ENCODE peak calls at places on chromosomes 7 and 10, in ten cellular contexts. One of them, this sample, is unnamed.

GRCh38 chr7:30835396-30835915 is 64.2 kb downstream of the MINDY4 start:
- DNase-seq in T-helper 2 cell: no peak
- DNase-seq in COLO829: no peak
- DNase-seq in DMS153: no peak
- DNase-seq in AG04450: no peak
- DNase-seq in endothelial cell of umbilical vein: no peak
- DNase-seq in fibroblast of gingiva: no peak
- DNase-seq in activated effector memory CD4-positive, alpha-beta T cell treated with anti-CD3 and anti-CD28 coated beads, Interleukin-2, amount 50 U/mL, for 16 hours: no peak
- DNase-seq in tibial nerve: no peak
- DNase-seq in erythroblast: no peak
- DNase-seq in this sample: no peak

GRCh38 chr10:32169556-32169955 is 113.3 kb upstream of the KIF5B start:
- DNase-seq in endothelial cell of umbilical vein: peak
- DNase-seq in T-helper 2 cell: no peak
- DNase-seq in activated effector memory CD4-positive, alpha-beta T cell treated with anti-CD3 and anti-CD28 coated beads, Interleukin-2, amount 50 U/mL, for 16 hours: no peak
- DNase-seq in fibroblast of gingiva: no peak
- DNase-seq in DMS153: no peak
- DNase-seq in tibial nerve: no peak
- DNase-seq in AG04450: no peak
- DNase-seq in COLO829: no peak
- DNase-seq in erythroblast: no peak
- DNase-seq in this sample: no peak

GRCh38 chr7:44735403-44736165 is 13.1 kb upstream of the ZMIZ2 start:
- DNase-seq in DMS153: no peak
- DNase-seq in activated effector memory CD4-positive, alpha-beta T cell treated with anti-CD3 and anti-CD28 coated beads, Interleukin-2, amount 50 U/mL, for 16 hours: no peak
- DNase-seq in T-helper 2 cell: no peak
- DNase-seq in AG04450: peak
- DNase-seq in endothelial cell of umbilical vein: peak
- DNase-seq in tibial nerve: no peak
- DNase-seq in erythroblast: no peak
- DNase-seq in fibroblast of gingiva: peak
- DNase-seq in COLO829: peak
- DNase-seq in this sample: no peak

GRCh38 chr7:81990395-81990794 is 220.5 kb upstream of the HGF start:
- DNase-seq in DMS153: no peak
- DNase-seq in COLO829: no peak
- DNase-seq in activated effector memory CD4-positive, alpha-beta T cell treated with anti-CD3 and anti-CD28 coated beads, Interleukin-2, amount 50 U/mL, for 16 hours: no peak
- DNase-seq in AG04450: no peak
- DNase-seq in endothelial cell of umbilical vein: peak
- DNase-seq in T-helper 2 cell: no peak
- DNase-seq in tibial nerve: no peak
- DNase-seq in fibroblast of gingiva: peak
- DNase-seq in erythroblast: no peak
- DNase-seq in this sample: no peak

GRCh38 chr7:149564340-149565095 is 66.9 kb upstream of the ZNF746 start:
- DNase-seq in erythroblast: peak
- DNase-seq in DMS153: no peak
- DNase-seq in COLO829: no peak
- DNase-seq in AG04450: no peak
- DNase-seq in endothelial cell of umbilical vein: no peak
- DNase-seq in tibial nerve: no peak
- DNase-seq in activated effector memory CD4-positive, alpha-beta T cell treated with anti-CD3 and anti-CD28 coated beads, Interleukin-2, amount 50 U/mL, for 16 hours: no peak
- DNase-seq in T-helper 2 cell: no peak
- DNase-seq in fibroblast of gingiva: no peak
- DNase-seq in this sample: no peak

GRCh38 chr7:40469481-40469880 is 334.7 kb downstream of the SUGCT start:
- DNase-seq in endothelial cell of umbilical vein: no peak
- DNase-seq in DMS153: no peak
- DNase-seq in fibroblast of gingiva: peak
- DNase-seq in erythroblast: no peak
- DNase-seq in AG04450: peak
- DNase-seq in COLO829: peak
- DNase-seq in activated effector memory CD4-positive, alpha-beta T cell treated with anti-CD3 and anti-CD28 coated beads, Interleukin-2, amount 50 U/mL, for 16 hours: no peak
- DNase-seq in tibial nerve: no peak
- DNase-seq in T-helper 2 cell: no peak
- DNase-seq in this sample: no peak

GRCh38 chr7:31948041-31948440 is 122.2 kb downstream of the PDE1C start:
- DNase-seq in AG04450: peak
- DNase-seq in erythroblast: no peak
- DNase-seq in activated effector memory CD4-positive, alpha-beta T cell treated with anti-CD3 and anti-CD28 coated beads, Interleukin-2, amount 50 U/mL, for 16 hours: no peak
- DNase-seq in DMS153: no peak
- DNase-seq in T-helper 2 cell: no peak
- DNase-seq in fibroblast of gingiva: peak
- DNase-seq in tibial nerve: no peak
- DNase-seq in COLO829: no peak
- DNase-seq in endothelial cell of umbilical vein: no peak
- DNase-seq in this sample: no peak

GRCh38 chr7:29527709-29528108 is 35.9 kb upstream of the PRR15 start:
- DNase-seq in fibroblast of gingiva: no peak
- DNase-seq in T-helper 2 cell: no peak
- DNase-seq in tibial nerve: no peak
- DNase-seq in COLO829: no peak
- DNase-seq in activated effector memory CD4-positive, alpha-beta T cell treated with anti-CD3 and anti-CD28 coated beads, Interleukin-2, amount 50 U/mL, for 16 hours: no peak
- DNase-seq in erythroblast: no peak
- DNase-seq in endothelial cell of umbilical vein: no peak
- DNase-seq in DMS153: no peak
- DNase-seq in AG04450: no peak
- DNase-seq in this sample: no peak

GRCh38 chr10:121830101-121830500 is 97.7 kb downstream of the ATE1 start:
- DNase-seq in tibial nerve: no peak
- DNase-seq in DMS153: no peak
- DNase-seq in endothelial cell of umbilical vein: no peak
- DNase-seq in T-helper 2 cell: no peak
- DNase-seq in fibroblast of gingiva: no peak
- DNase-seq in AG04450: no peak
- DNase-seq in activated effector memory CD4-positive, alpha-beta T cell treated with anti-CD3 and anti-CD28 coated beads, Interleukin-2, amount 50 U/mL, for 16 hours: no peak
- DNase-seq in erythroblast: no peak
- DNase-seq in COLO829: no peak
- DNase-seq in this sample: no peak

GRCh38 chr10:127354255-127354654 is 157.9 kb upstream of the INSYN2A start:
- DNase-seq in COLO829: no peak
- DNase-seq in erythroblast: no peak
- DNase-seq in activated effector memory CD4-positive, alpha-beta T cell treated with anti-CD3 and anti-CD28 coated beads, Interleukin-2, amount 50 U/mL, for 16 hours: no peak
- DNase-seq in DMS153: no peak
- DNase-seq in endothelial cell of umbilical vein: no peak
- DNase-seq in fibroblast of gingiva: no peak
- DNase-seq in tibial nerve: no peak
- DNase-seq in AG04450: no peak
- DNase-seq in T-helper 2 cell: no peak
- DNase-seq in this sample: no peak

GRCh38 chr7:111362660-111363059 is 199.6 kb downstream of the IMMP2L start:
- DNase-seq in fibroblast of gingiva: peak
- DNase-seq in endothelial cell of umbilical vein: no peak
- DNase-seq in activated effector memory CD4-positive, alpha-beta T cell treated with anti-CD3 and anti-CD28 coated beads, Interleukin-2, amount 50 U/mL, for 16 hours: no peak
- DNase-seq in T-helper 2 cell: no peak
- DNase-seq in erythroblast: no peak
- DNase-seq in DMS153: no peak
- DNase-seq in tibial nerve: no peak
- DNase-seq in COLO829: no peak
- DNase-seq in AG04450: no peak
- DNase-seq in this sample: no peak

GRCh38 chr10:62046522-62047239 is 145.2 kb downstream of the ARID5B start:
- DNase-seq in T-helper 2 cell: no peak
- DNase-seq in activated effector memory CD4-positive, alpha-beta T cell treated with anti-CD3 and anti-CD28 coated beads, Interleukin-2, amount 50 U/mL, for 16 hours: peak
- DNase-seq in DMS153: no peak
- DNase-seq in AG04450: no peak
- DNase-seq in COLO829: no peak
- DNase-seq in tibial nerve: no peak
- DNase-seq in erythroblast: peak
- DNase-seq in fibroblast of gingiva: peak
- DNase-seq in endothelial cell of umbilical vein: peak
- DNase-seq in this sample: no peak

GRCh38 chr10:12050528-12050927 is 7.9 kb upstream of the UPF2 start:
- DNase-seq in AG04450: no peak
- DNase-seq in COLO829: no peak
- DNase-seq in endothelial cell of umbilical vein: no peak
- DNase-seq in erythroblast: no peak
- DNase-seq in fibroblast of gingiva: no peak
- DNase-seq in T-helper 2 cell: no peak
- DNase-seq in activated effector memory CD4-positive, alpha-beta T cell treated with anti-CD3 and anti-CD28 coated beads, Interleukin-2, amount 50 U/mL, for 16 hours: no peak
- DNase-seq in tibial nerve: no peak
- DNase-seq in DMS153: no peak
- DNase-seq in this sample: no peak

GRCh38 chr7:24591152-24591551 is 17.9 kb downstream of the PALS2 start:
- DNase-seq in DMS153: no peak
- DNase-seq in fibroblast of gingiva: no peak
- DNase-seq in COLO829: no peak
- DNase-seq in erythroblast: no peak
- DNase-seq in endothelial cell of umbilical vein: no peak
- DNase-seq in T-helper 2 cell: no peak
- DNase-seq in activated effector memory CD4-positive, alpha-beta T cell treated with anti-CD3 and anti-CD28 coated beads, Interleukin-2, amount 50 U/mL, for 16 hours: no peak
- DNase-seq in AG04450: no peak
- DNase-seq in tibial nerve: no peak
- DNase-seq in this sample: no peak

GRCh38 chr10:61819208-61819607 is 82.3 kb upstream of the ARID5B start:
- DNase-seq in endothelial cell of umbilical vein: no peak
- DNase-seq in T-helper 2 cell: no peak
- DNase-seq in fibroblast of gingiva: no peak
- DNase-seq in erythroblast: peak
- DNase-seq in tibial nerve: no peak
- DNase-seq in DMS153: no peak
- DNase-seq in AG04450: no peak
- DNase-seq in COLO829: no peak
- DNase-seq in activated effector memory CD4-positive, alpha-beta T cell treated with anti-CD3 and anti-CD28 coated beads, Interleukin-2, amount 50 U/mL, for 16 hours: no peak
- DNase-seq in this sample: no peak

GRCh38 chr7:116801092-116801710 is 61.2 kb upstream of the CAPZA2 start:
- DNase-seq in COLO829: no peak
- DNase-seq in tibial nerve: no peak
- DNase-seq in fibroblast of gingiva: peak
- DNase-seq in erythroblast: no peak
- DNase-seq in endothelial cell of umbilical vein: peak
- DNase-seq in activated effector memory CD4-positive, alpha-beta T cell treated with anti-CD3 and anti-CD28 coated beads, Interleukin-2, amount 50 U/mL, for 16 hours: no peak
- DNase-seq in DMS153: no peak
- DNase-seq in AG04450: no peak
- DNase-seq in T-helper 2 cell: no peak
- DNase-seq in this sample: no peak

GRCh38 chr7:5375925-5376324 is 47.7 kb downstream of the TNRC18 start:
- DNase-seq in DMS153: no peak
- DNase-seq in COLO829: no peak
- DNase-seq in activated effector memory CD4-positive, alpha-beta T cell treated with anti-CD3 and anti-CD28 coated beads, Interleukin-2, amount 50 U/mL, for 16 hours: peak
- DNase-seq in endothelial cell of umbilical vein: no peak
- DNase-seq in T-helper 2 cell: no peak
- DNase-seq in erythroblast: no peak
- DNase-seq in fibroblast of gingiva: no peak
- DNase-seq in tibial nerve: no peak
- DNase-seq in AG04450: no peak
- DNase-seq in this sample: no peak

GRCh38 chr10:59536576-59537014 is 173.1 kb downstream of the SLC16A9 start:
- DNase-seq in erythroblast: no peak
- DNase-seq in COLO829: no peak
- DNase-seq in T-helper 2 cell: no peak
- DNase-seq in DMS153: peak
- DNase-seq in endothelial cell of umbilical vein: peak
- DNase-seq in activated effector memory CD4-positive, alpha-beta T cell treated with anti-CD3 and anti-CD28 coated beads, Interleukin-2, amount 50 U/mL, for 16 hours: no peak
- DNase-seq in tibial nerve: no peak
- DNase-seq in AG04450: peak
- DNase-seq in fibroblast of gingiva: peak
- DNase-seq in this sample: no peak

GRCh38 chr10:119362122-119362521 is 154.8 kb downstream of the GRK5 start:
- DNase-seq in fibroblast of gingiva: no peak
- DNase-seq in endothelial cell of umbilical vein: no peak
- DNase-seq in tibial nerve: no peak
- DNase-seq in DMS153: no peak
- DNase-seq in erythroblast: no peak
- DNase-seq in AG04450: no peak
- DNase-seq in COLO829: no peak
- DNase-seq in T-helper 2 cell: no peak
- DNase-seq in activated effector memory CD4-positive, alpha-beta T cell treated with anti-CD3 and anti-CD28 coated beads, Interleukin-2, amount 50 U/mL, for 16 hours: no peak
- DNase-seq in this sample: no peak

GRCh38 chr10:3852147-3852904 is 67.3 kb upstream of the KLF6 start:
- DNase-seq in tibial nerve: peak
- DNase-seq in activated effector memory CD4-positive, alpha-beta T cell treated with anti-CD3 and anti-CD28 coated beads, Interleukin-2, amount 50 U/mL, for 16 hours: peak
- DNase-seq in T-helper 2 cell: no peak
- DNase-seq in DMS153: peak
- DNase-seq in fibroblast of gingiva: peak
- DNase-seq in AG04450: peak
- DNase-seq in COLO829: peak
- DNase-seq in erythroblast: peak
- DNase-seq in endothelial cell of umbilical vein: peak
- DNase-seq in this sample: no peak

GRCh38 chr7:44391746-44392617 is 66.6 kb upstream of the CAMK2B start:
- DNase-seq in T-helper 2 cell: no peak
- DNase-seq in DMS153: no peak
- DNase-seq in endothelial cell of umbilical vein: no peak
- DNase-seq in activated effector memory CD4-positive, alpha-beta T cell treated with anti-CD3 and anti-CD28 coated beads, Interleukin-2, amount 50 U/mL, for 16 hours: no peak
- DNase-seq in AG04450: no peak
- DNase-seq in COLO829: no peak
- DNase-seq in fibroblast of gingiva: no peak
- DNase-seq in tibial nerve: no peak
- DNase-seq in erythroblast: no peak
- DNase-seq in this sample: no peak

GRCh38 chr10:536935-537334 is 152.5 kb downstream of the DIP2C start:
- DNase-seq in COLO829: no peak
- DNase-seq in tibial nerve: no peak
- DNase-seq in endothelial cell of umbilical vein: no peak
- DNase-seq in DMS153: no peak
- DNase-seq in erythroblast: no peak
- DNase-seq in fibroblast of gingiva: no peak
- DNase-seq in activated effector memory CD4-positive, alpha-beta T cell treated with anti-CD3 and anti-CD28 coated beads, Interleukin-2, amount 50 U/mL, for 16 hours: peak
- DNase-seq in T-helper 2 cell: no peak
- DNase-seq in AG04450: no peak
- DNase-seq in this sample: no peak

GRCh38 chr10:47357911-47358310 is 9.7 kb downstream of the RBP3 start:
- DNase-seq in endothelial cell of umbilical vein: no peak
- DNase-seq in T-helper 2 cell: no peak
- DNase-seq in erythroblast: no peak
- DNase-seq in COLO829: no peak
- DNase-seq in fibroblast of gingiva: no peak
- DNase-seq in DMS153: no peak
- DNase-seq in activated effector memory CD4-positive, alpha-beta T cell treated with anti-CD3 and anti-CD28 coated beads, Interleukin-2, amount 50 U/mL, for 16 hours: peak
- DNase-seq in AG04450: no peak
- DNase-seq in tibial nerve: no peak
- DNase-seq in this sample: no peak

GRCh38 chr7:107857541-107857912 is 33.5 kb upstream of the DLD start:
- DNase-seq in fibroblast of gingiva: no peak
- DNase-seq in tibial nerve: no peak
- DNase-seq in DMS153: no peak
- DNase-seq in T-helper 2 cell: no peak
- DNase-seq in COLO829: peak
- DNase-seq in erythroblast: no peak
- DNase-seq in activated effector memory CD4-positive, alpha-beta T cell treated with anti-CD3 and anti-CD28 coated beads, Interleukin-2, amount 50 U/mL, for 16 hours: no peak
- DNase-seq in AG04450: no peak
- DNase-seq in endothelial cell of umbilical vein: peak
- DNase-seq in this sample: no peak

GRCh38 chr7:87231715-87232114 is 12.2 kb upstream of the TMEM243 start:
- DNase-seq in T-helper 2 cell: no peak
- DNase-seq in fibroblast of gingiva: peak
- DNase-seq in COLO829: no peak
- DNase-seq in tibial nerve: no peak
- DNase-seq in erythroblast: no peak
- DNase-seq in activated effector memory CD4-positive, alpha-beta T cell treated with anti-CD3 and anti-CD28 coated beads, Interleukin-2, amount 50 U/mL, for 16 hours: no peak
- DNase-seq in DMS153: no peak
- DNase-seq in AG04450: no peak
- DNase-seq in endothelial cell of umbilical vein: no peak
- DNase-seq in this sample: no peak

GRCh38 chr7:120996983-120997334 is 8.4 kb downstream of the CPED1 start:
- DNase-seq in T-helper 2 cell: no peak
- DNase-seq in endothelial cell of umbilical vein: no peak
- DNase-seq in fibroblast of gingiva: no peak
- DNase-seq in tibial nerve: no peak
- DNase-seq in activated effector memory CD4-positive, alpha-beta T cell treated with anti-CD3 and anti-CD28 coated beads, Interleukin-2, amount 50 U/mL, for 16 hours: no peak
- DNase-seq in AG04450: no peak
- DNase-seq in erythroblast: no peak
- DNase-seq in COLO829: no peak
- DNase-seq in DMS153: no peak
- DNase-seq in this sample: no peak

GRCh38 chr7:38506004-38506403 is 125.2 kb downstream of the AMPH start:
- DNase-seq in DMS153: no peak
- DNase-seq in activated effector memory CD4-positive, alpha-beta T cell treated with anti-CD3 and anti-CD28 coated beads, Interleukin-2, amount 50 U/mL, for 16 hours: no peak
- DNase-seq in tibial nerve: no peak
- DNase-seq in COLO829: no peak
- DNase-seq in fibroblast of gingiva: peak
- DNase-seq in erythroblast: no peak
- DNase-seq in endothelial cell of umbilical vein: no peak
- DNase-seq in T-helper 2 cell: no peak
- DNase-seq in AG04450: no peak
- DNase-seq in this sample: no peak

GRCh38 chr7:23349484-23350157 is 50.5 kb downstream of the MALSU1 start:
- DNase-seq in DMS153: no peak
- DNase-seq in AG04450: no peak
- DNase-seq in activated effector memory CD4-positive, alpha-beta T cell treated with anti-CD3 and anti-CD28 coated beads, Interleukin-2, amount 50 U/mL, for 16 hours: no peak
- DNase-seq in fibroblast of gingiva: peak
- DNase-seq in erythroblast: no peak
- DNase-seq in T-helper 2 cell: no peak
- DNase-seq in endothelial cell of umbilical vein: peak
- DNase-seq in tibial nerve: no peak
- DNase-seq in COLO829: peak
- DNase-seq in this sample: no peak

This sample was measured in stimulated activated effector memory CD8-positive, alpha-beta T cell treated with anti-CD3 and anti-CD28 coated beads, Interleukin-12 subunit alpha, Interleukin-12 subunit beta, amount 100 ng/mL, for 72 hours.